ENCODE peak calls at places on chromosomes 5 and 9, in five cellular contexts. T is psoas muscle, W is WERI-Rb-1, I is left ventricle myocardium inferior, R is testis. H is an unnamed sample.

GRCh38 chr9:78267889-78268288 is 29.0 kb upstream of the PSAT1 start:
- DNase-seq in W (no peak), T (no peak), R (no peak), I (no peak), H (no peak)

GRCh38 chr9:68562456-68562855 is 21.8 kb upstream of the TMEM252 start:
- DNase-seq in I (no peak), W (no peak), T (no peak), R (no peak), H (no peak)

GRCh38 chr5:79750611-79751510 is 61.2 kb downstream of the CMYA5 start:
- DNase-seq in W (no peak), T (no peak), R (no peak), I (no peak), H (no peak)

GRCh38 chr9:684950-685340 is 156.6 kb upstream of the DMRT1 start:
- DNase-seq in T (no peak), I (no peak), W (no peak), R (no peak), H (no peak)

GRCh38 chr5:80191991-80192398 is 63.9 kb downstream of the SERINC5 start:
- DNase-seq in W (no peak), T (peak; percentile 35), R (peak; percentile 54), I (peak; percentile 73), H (no peak)

GRCh38 chr9:114098660-114099522 is at the start of gene KIF12:
- DNase-seq in W (peak; percentile 100), T (no peak), R (peak; percentile 46), I (no peak), H (peak; percentile 87)

GRCh38 chr5:6719417-6719816 is 6.2 kb downstream of the TENT4A start:
- DNase-seq in W (peak; percentile 7), R (no peak), I (no peak), T (no peak), H (no peak)

GRCh38 chr5:129306725-129307124 is 153.4 kb upstream of the ADAMTS19 start:
- DNase-seq in R (no peak), W (peak; percentile 25), I (no peak), T (no peak), H (no peak)

GRCh38 chr9:36137392-36138004 is 965 bp downstream of the GLIPR2 start:
- DNase-seq in W (peak; percentile 24), I (no peak), R (no peak), T (peak; percentile 40), H (no peak)

GRCh38 chr5:170552486-170553122 is 48.8 kb downstream of the KCNIP1 start:
- DNase-seq in R (peak; percentile 91), T (peak; percentile 61), I (peak; percentile 83), W (no peak), H (no peak)

GRCh38 chr9:137229903-137230719 is 590 bp upstream of the SLC34A3 start:
- DNase-seq in W (no peak), I (no peak), T (no peak), R (no peak), H (no peak)

GRCh38 chr5:120297621-120298020 is 166.5 kb upstream of the PRR16 start:
- DNase-seq in R (no peak), T (no peak), I (no peak), W (no peak), H (no peak)

GRCh38 chr5:73236541-73237128 is 63.6 kb downstream of the TMEM174 start:
- DNase-seq in T (no peak), R (no peak), W (no peak), I (no peak), H (no peak)

GRCh38 chr9:96555567-96556386 is 63.9 kb downstream of the CDC14B start:
- DNase-seq in W (no peak), T (no peak), R (no peak), I (no peak), H (no peak)

GRCh38 chr5:132901036-132901435 is 27.6 kb downstream of the LEAP2 start:
- DNase-seq in W (no peak), T (no peak), R (no peak), I (no peak), H (no peak)

GRCh38 chr5:343461-344401 is 22.2 kb downstream of the AHRR start:
- DNase-seq in R (peak; percentile 56), I (peak; percentile 52), T (peak; percentile 50), W (no peak), H (peak; percentile 84)

GRCh38 chr9:116336133-116336862 is 182.7 kb downstream of the PAPPA start:
- DNase-seq in I (no peak), R (no peak), W (no peak), T (no peak), H (no peak)

GRCh38 chr5:123763201-123763600 is 251.2 kb downstream of the CSNK1G3 start:
- DNase-seq in T (no peak), W (no peak), R (no peak), I (no peak), H (no peak)

GRCh38 chr5:372911-373709 is 51.6 kb downstream of the AHRR start:
- DNase-seq in I (no peak), W (no peak), R (peak; percentile 15), T (no peak), H (peak; percentile 67)

GRCh38 chr5:107337281-107337680 is 333.5 kb downstream of the EFNA5 start:
- DNase-seq in R (no peak), I (no peak), W (no peak), T (no peak), H (no peak)

GRCh38 chr5:37735649-37736347 is 104.0 kb downstream of the GDNF start:
- DNase-seq in R (no peak), I (no peak), T (peak; percentile 55), W (no peak), H (no peak)

GRCh38 chr5:33489481-33490067 is 48.8 kb downstream of the TARS1 start:
- DNase-seq in W (no peak), R (no peak), T (no peak), I (no peak), H (no peak)

GRCh38 chr9:567128-567745 is 274.3 kb upstream of the DMRT1 start:
- DNase-seq in W (no peak), T (no peak), R (no peak), I (no peak), H (no peak)

GRCh38 chr5:54663876-54664275 is 146.3 kb downstream of the SNX18 start:
- DNase-seq in I (peak; percentile 20), R (no peak), W (no peak), T (peak; percentile 59), H (no peak)

GRCh38 chr5:54668096-54668495 is 150.5 kb downstream of the SNX18 start:
- DNase-seq in W (no peak), I (no peak), R (no peak), T (no peak), H (no peak)

GRCh38 chr5:54669845-54670635 is 152.5 kb downstream of the SNX18 start:
- DNase-seq in R (no peak), I (no peak), T (no peak), W (peak; percentile 35), H (no peak)

GRCh38 chr5:54669285-54669684 is 151.7 kb downstream of the SNX18 start:
- DNase-seq in W (no peak), I (no peak), T (no peak), R (no peak), H (no peak)

GRCh38 chr5:54667136-54667535 is 149.6 kb downstream of the SNX18 start:
- DNase-seq in W (no peak), I (no peak), T (no peak), R (no peak), H (no peak)
- TF ChIP-seq CTCF in W (no peak), I (no peak), T (no peak), R (no peak), H (no peak)

GRCh38 chr5:67934976-67935375 is 280.6 kb upstream of the PIK3R1 start:
- DNase-seq in T (no peak), R (no peak), W (no peak), I (no peak), H (no peak)
- H3K27ac ChIP-seq in T (no peak overlapping the region), R (no peak overlapping the region), W (no peak overlapping the region), I (no peak overlapping the region), H (no peak overlapping the region)

DNA sequence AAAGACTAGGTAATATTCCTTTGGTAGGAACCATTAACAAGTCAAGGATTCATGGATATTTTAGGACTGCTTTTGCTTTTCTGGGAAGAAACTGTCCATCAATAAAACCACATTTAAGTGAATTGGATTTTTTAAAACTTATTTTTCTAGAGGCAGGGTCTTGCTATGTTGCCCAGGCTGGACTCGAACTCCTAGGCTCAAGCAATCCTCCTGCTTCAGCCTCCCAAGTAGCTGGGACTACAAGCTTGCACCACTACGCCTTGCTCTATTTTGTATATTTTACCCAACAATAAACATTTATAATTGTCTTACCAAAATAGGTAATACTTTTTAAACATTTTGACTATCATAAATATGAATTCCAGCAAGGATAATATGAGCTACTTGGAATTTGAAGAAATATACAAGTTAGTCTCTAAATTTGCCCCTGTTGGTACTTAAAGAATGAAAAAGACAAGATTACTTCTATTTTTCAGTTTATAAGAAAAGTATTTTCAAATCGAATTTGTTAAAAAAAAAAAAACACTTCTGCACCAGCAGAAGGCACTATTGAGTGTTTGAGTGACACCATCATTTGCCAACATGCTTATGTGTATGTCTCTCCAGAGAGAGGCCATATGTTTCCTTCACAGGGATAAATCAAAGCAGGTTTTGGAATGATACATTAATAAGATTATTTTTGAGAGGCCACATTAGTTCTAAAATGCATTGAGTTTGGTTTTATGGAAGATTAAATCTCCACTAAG is 60.0 kb upstream of the CARTPT start:
- DNase-seq in T (no peak), W (no peak), R (no peak), I (no peak), H (no peak)
- TF ChIP-seq CTCF in T (no peak), W (peak; percentile 23), R (no peak), I (no peak), H (no peak)

GRCh38 chr5:98556707-98557106 is 216.8 kb upstream of the RGMB start:
- DNase-seq in R (no peak), W (no peak), I (no peak), T (no peak), H (no peak)

GRCh38 chr5:98557921-98558320 is 215.5 kb upstream of the RGMB start:
- DNase-seq in R (no peak), T (no peak), W (no peak), I (no peak), H (no peak)
- H3K27ac ChIP-seq in R (no peak overlapping the region), T (no peak overlapping the region), W (no peak overlapping the region), I (no peak overlapping the region), H (no peak overlapping the region)

H was measured in upper lobe of right lung.